ENCODE peak calls at places on chromosomes 13 and 19, in five cellular contexts. One of them, this sample, is unnamed.
A peak's percentile ranks its signal among the peaks of the same experiment; 100 is the strongest.

GRCh38 chr19:55070755-55071502 is 4.7 kb upstream of the EPS8L1 start:
- DNase-seq in GM23248: peak; percentile 72
- DNase-seq in kidney: no peak
- DNase-seq in ovary: no peak
- DNase-seq in BE2C: no peak
- DNase-seq in this sample: no peak

GRCh38 chr13:71801165-71801564 is 65.8 kb downstream of the DACH1 start:
- DNase-seq in GM23248: no peak
- DNase-seq in ovary: no peak
- DNase-seq in kidney: no peak
- DNase-seq in BE2C: no peak
- DNase-seq in this sample: no peak

GRCh38 chr13:69956343-69956742 is 151.3 kb upstream of the ATXN8OS start:
- DNase-seq in kidney: no peak
- DNase-seq in GM23248: no peak
- DNase-seq in ovary: no peak
- DNase-seq in BE2C: no peak
- DNase-seq in this sample: no peak

GRCh38 chr19:4415352-4415751 is 12.9 kb downstream of the CHAF1A start:
- DNase-seq in BE2C: no peak
- DNase-seq in kidney: no peak
- DNase-seq in ovary: peak; percentile 64
- DNase-seq in GM23248: peak; percentile 6
- DNase-seq in this sample: peak; percentile 78

GRCh38 chr13:114053026-114053425 is 79.2 kb upstream of the C13orf46 start:
- DNase-seq in ovary: no peak
- DNase-seq in kidney: peak; percentile 57
- DNase-seq in GM23248: peak; percentile 70
- DNase-seq in BE2C: no peak
- DNase-seq in this sample: no peak

GRCh38 chr19:20079487-20079886 is 1.7 kb downstream of the ZNF90 start:
- DNase-seq in BE2C: no peak
- DNase-seq in kidney: no peak
- DNase-seq in ovary: no peak
- DNase-seq in GM23248: peak; percentile 14
- DNase-seq in this sample: no peak

GRCh38 chr13:58712191-58712590 is 1080.6 kb downstream of the PCDH17 start:
- DNase-seq in ovary: no peak
- DNase-seq in kidney: no peak
- DNase-seq in BE2C: no peak
- DNase-seq in GM23248: no peak
- DNase-seq in this sample: peak; percentile 25

GRCh38 chr13:72101768-72102400 is 234.9 kb upstream of the DACH1 start:
- DNase-seq in BE2C: no peak
- DNase-seq in ovary: no peak
- DNase-seq in GM23248: no peak
- DNase-seq in kidney: no peak
- DNase-seq in this sample: no peak

GRCh38 chr13:101520672-101521071 is 68.2 kb downstream of the ITGBL1 start:
- DNase-seq in ovary: no peak
- DNase-seq in BE2C: no peak
- DNase-seq in kidney: no peak
- DNase-seq in GM23248: peak; percentile 80
- DNase-seq in this sample: no peak

GRCh38 chr13:47897411-47898050 is 103.5 kb downstream of the SUCLA2 start:
- DNase-seq in ovary: no peak
- DNase-seq in BE2C: no peak
- DNase-seq in kidney: no peak
- DNase-seq in GM23248: peak; percentile 67
- DNase-seq in this sample: no peak

GRCh38 chr19:49940482-49940791 is 11.1 kb upstream of the NUP62 start:
- DNase-seq in GM23248: no peak
- DNase-seq in BE2C: no peak
- DNase-seq in ovary: no peak
- DNase-seq in kidney: no peak
- DNase-seq in this sample: no peak

GRCh38 chr13:37476874-37477273 is 121.7 kb downstream of the POSTN start:
- DNase-seq in kidney: no peak
- DNase-seq in ovary: no peak
- DNase-seq in BE2C: no peak
- DNase-seq in GM23248: peak; percentile 77
- DNase-seq in this sample: no peak

GRCh38 chr13:103810026-103810425 is 743.8 kb upstream of the SLC10A2 start:
- DNase-seq in kidney: no peak
- DNase-seq in BE2C: no peak
- DNase-seq in GM23248: no peak
- DNase-seq in ovary: no peak
- DNase-seq in this sample: no peak

GRCh38 chr19:55206664-55207500 is 2.4 kb downstream of the PTPRH start:
- DNase-seq in ovary: peak; percentile 82
- DNase-seq in kidney: peak; percentile 96
- DNase-seq in BE2C: peak; percentile 92
- DNase-seq in GM23248: peak; percentile 96
- DNase-seq in this sample: peak; percentile 95

GRCh38 chr19:1214862-1215731 is 9.5 kb downstream of the STK11 start:
- DNase-seq in ovary: peak; percentile 53
- DNase-seq in GM23248: peak; percentile 53
- DNase-seq in BE2C: peak; percentile 54
- DNase-seq in kidney: peak; percentile 89
- DNase-seq in this sample: no peak

GRCh38 chr13:37225414-37226047 is 120.1 kb upstream of the CSNK1A1L start:
- DNase-seq in ovary: no peak
- DNase-seq in GM23248: peak; percentile 73
- DNase-seq in kidney: no peak
- DNase-seq in BE2C: no peak
- DNase-seq in this sample: no peak

GRCh38 chr19:6087074-6087506 is 23.2 kb downstream of the RFX2 start:
- DNase-seq in GM23248: no peak
- DNase-seq in kidney: no peak
- DNase-seq in ovary: no peak
- DNase-seq in BE2C: peak; percentile 55
- DNase-seq in this sample: no peak

GRCh38 chr13:48804836-48805601 is 151.3 kb downstream of the CYSLTR2 start:
- DNase-seq in GM23248: no peak
- DNase-seq in ovary: no peak
- DNase-seq in kidney: no peak
- DNase-seq in BE2C: no peak
- DNase-seq in this sample: no peak

GRCh38 chr19:31503211-31503610 is 154.0 kb upstream of the TSHZ3 start:
- DNase-seq in ovary: no peak
- DNase-seq in GM23248: no peak
- DNase-seq in kidney: no peak
- DNase-seq in BE2C: no peak
- DNase-seq in this sample: no peak

GRCh38 chr19:44072543-44073401 is 813 bp downstream of the ZNF284 start:
- DNase-seq in ovary: no peak
- DNase-seq in BE2C: no peak
- DNase-seq in GM23248: peak; percentile 44
- DNase-seq in kidney: no peak
- DNase-seq in this sample: peak; percentile 35

GRCh38 chr19:9673912-9674668 is 810 bp downstream of the ZNF562 start:
- DNase-seq in ovary: no peak
- DNase-seq in kidney: no peak
- DNase-seq in GM23248: peak; percentile 34
- DNase-seq in BE2C: no peak
- DNase-seq in this sample: no peak

GRCh38 chr13:25598421-25598820 is 226.6 kb downstream of the ATP8A2 start:
- DNase-seq in kidney: no peak
- DNase-seq in ovary: no peak
- DNase-seq in BE2C: no peak
- DNase-seq in GM23248: no peak
- DNase-seq in this sample: no peak

GRCh38 chr13:29100739-29101138 is 280.6 kb downstream of the MTUS2 start:
- DNase-seq in ovary: no peak
- DNase-seq in BE2C: no peak
- DNase-seq in GM23248: no peak
- DNase-seq in kidney: no peak
- DNase-seq in this sample: no peak

GRCh38 chr19:10036601-10037071 is 23.4 kb downstream of the RDH8 start:
- DNase-seq in BE2C: no peak
- DNase-seq in ovary: no peak
- DNase-seq in GM23248: peak; percentile 7
- DNase-seq in kidney: no peak
- DNase-seq in this sample: no peak

GRCh38 chr13:111336666-111337065 is 16.2 kb downstream of the TEX29 start:
- DNase-seq in kidney: no peak
- DNase-seq in GM23248: peak; percentile 8
- DNase-seq in ovary: no peak
- DNase-seq in BE2C: no peak
- DNase-seq in this sample: no peak

GRCh38 chr13:100089633-100090032 is 740 bp downstream of the PCCA start:
- DNase-seq in GM23248: peak; percentile 56
- DNase-seq in ovary: no peak
- DNase-seq in BE2C: no peak
- DNase-seq in kidney: no peak
- DNase-seq in this sample: no peak

GRCh38 chr19:45251452-45252354 is 632 bp downstream of the MARK4 start:
- DNase-seq in kidney: peak; percentile 80
- DNase-seq in GM23248: peak; percentile 56
- DNase-seq in BE2C: no peak
- DNase-seq in ovary: peak; percentile 58
- DNase-seq in this sample: peak; percentile 89

GRCh38 chr19:36215276-36216171 is 618 bp downstream of the ZNF146 start:
- DNase-seq in BE2C: peak; percentile 17
- DNase-seq in kidney: no peak
- DNase-seq in ovary: no peak
- DNase-seq in GM23248: peak; percentile 83
- DNase-seq in this sample: peak; percentile 40

GRCh38 chr19:42554046-42554575 is 25.8 kb upstream of the CEACAM1 start:
- DNase-seq in kidney: no peak
- DNase-seq in GM23248: no peak
- DNase-seq in ovary: no peak
- DNase-seq in BE2C: no peak
- DNase-seq in this sample: no peak

GRCh38 chr13:33194820-33195692 is 90.5 kb downstream of the STARD13 start:
- DNase-seq in ovary: no peak
- DNase-seq in BE2C: peak; percentile 79
- DNase-seq in kidney: no peak
- DNase-seq in GM23248: peak; percentile 84
- DNase-seq in this sample: no peak
- H3K4me3 ChIP-seq in ovary: no peak overlapping the region
- H3K4me3 ChIP-seq in BE2C: peak overlapping the region; percentile 29
- H3K4me3 ChIP-seq in kidney: no peak overlapping the region
- H3K4me3 ChIP-seq in GM23248: peak overlapping the region; percentile 43
- H3K4me3 ChIP-seq in this sample: no peak overlapping the region

GRCh38 chr19:16417660-16418596 is 53.8 kb downstream of the EPS15L1 start:
- DNase-seq in kidney: peak; percentile 90
- DNase-seq in BE2C: peak; percentile 79
- DNase-seq in GM23248: peak; percentile 78
- DNase-seq in ovary: peak; percentile 84
- DNase-seq in this sample: peak; percentile 98

GRCh38 chr19:16415806-16416205 is 56.0 kb downstream of the EPS15L1 start:
- DNase-seq in kidney: no peak
- DNase-seq in GM23248: no peak
- DNase-seq in BE2C: no peak
- DNase-seq in ovary: no peak
- DNase-seq in this sample: no peak

GRCh38 chr19:16418597-16418962 is 53.2 kb downstream of the EPS15L1 start:
- DNase-seq in GM23248: no peak
- DNase-seq in BE2C: no peak
- DNase-seq in ovary: no peak
- DNase-seq in kidney: no peak
- DNase-seq in this sample: no peak

GRCh38 chr19:16416574-16416973 is 55.2 kb downstream of the EPS15L1 start:
- DNase-seq in ovary: no peak
- DNase-seq in kidney: no peak
- DNase-seq in BE2C: no peak
- DNase-seq in GM23248: no peak
- DNase-seq in this sample: no peak

GRCh38 chr19:16416996-16417395 is 54.8 kb downstream of the EPS15L1 start:
- DNase-seq in kidney: no peak
- DNase-seq in ovary: no peak
- DNase-seq in GM23248: no peak
- DNase-seq in BE2C: no peak
- DNase-seq in this sample: no peak
- H3K36me3 ChIP-seq in kidney: peaks cover 48% of the 10 kb centered on the region
- H3K36me3 ChIP-seq in ovary: no peaks in the 10 kb centered on the region
- H3K36me3 ChIP-seq in GM23248: peaks cover 3% of the 10 kb centered on the region
- H3K36me3 ChIP-seq in BE2C: peaks cover 68% of the 10 kb centered on the region
- H3K36me3 ChIP-seq in this sample: peaks cover 21% of the 10 kb centered on the region

DNA sequence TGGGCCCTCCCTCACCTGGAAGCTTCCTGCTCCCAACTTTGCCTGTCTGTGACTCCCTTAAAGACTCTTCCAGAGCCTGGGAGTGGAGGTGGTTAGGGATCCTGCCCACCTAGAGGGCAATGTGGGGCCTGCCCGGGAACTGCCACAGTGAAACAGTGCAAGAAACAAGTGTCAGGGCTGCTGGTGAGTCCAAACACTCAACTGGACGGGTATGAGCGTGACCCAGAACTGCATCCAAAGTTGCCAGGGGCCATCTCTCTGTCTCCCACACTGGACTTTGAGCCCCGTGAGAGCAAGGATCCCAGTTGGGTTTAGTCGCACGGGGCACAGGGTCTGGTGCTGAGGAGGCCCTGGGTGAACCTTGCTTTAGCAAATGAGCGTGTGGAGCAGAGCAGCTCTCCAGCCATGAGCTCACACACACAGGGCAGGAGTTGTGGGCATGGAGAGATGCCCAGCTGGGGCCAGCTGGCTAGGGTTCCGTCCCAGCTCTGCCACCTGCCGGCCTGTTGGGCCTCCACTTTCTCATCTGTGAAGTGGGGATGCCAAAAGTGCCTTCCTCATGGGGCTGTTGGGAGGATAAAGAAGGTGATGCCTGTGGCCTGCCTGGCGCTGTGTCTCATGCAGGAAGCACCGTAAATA is 2.8 kb upstream of the NUMBL start:
- DNase-seq in ovary: no peak
- DNase-seq in kidney: no peak
- DNase-seq in GM23248: no peak
- DNase-seq in BE2C: no peak
- DNase-seq in this sample: no peak
- H3K4me3 ChIP-seq in ovary: no peak overlapping the region
- H3K4me3 ChIP-seq in kidney: no peak overlapping the region
- H3K4me3 ChIP-seq in GM23248: no peak overlapping the region
- H3K4me3 ChIP-seq in BE2C: no peak overlapping the region
- H3K4me3 ChIP-seq in this sample: no peak overlapping the region

GRCh38 chr19:16874250-16874977 is 14.4 kb upstream of the F2RL3 start:
- DNase-seq in GM23248: no peak
- DNase-seq in kidney: no peak
- DNase-seq in ovary: no peak
- DNase-seq in BE2C: no peak
- DNase-seq in this sample: no peak

GRCh38 chr19:16875584-16876555 is 12.9 kb upstream of the F2RL3 start:
- DNase-seq in kidney: no peak
- DNase-seq in GM23248: no peak
- DNase-seq in ovary: no peak
- DNase-seq in BE2C: no peak
- DNase-seq in this sample: no peak

GRCh38 chr19:16877581-16877980 is 11.2 kb upstream of the F2RL3 start:
- DNase-seq in ovary: no peak
- DNase-seq in kidney: no peak
- DNase-seq in BE2C: no peak
- DNase-seq in GM23248: no peak
- DNase-seq in this sample: no peak

GRCh38 chr19:16878181-16878965 is 10.4 kb upstream of the F2RL3 start:
- DNase-seq in GM23248: no peak
- DNase-seq in BE2C: no peak
- DNase-seq in kidney: no peak
- DNase-seq in ovary: no peak
- DNase-seq in this sample: no peak

GRCh38 chr19:16876904-16877361 is 11.9 kb upstream of the F2RL3 start:
- DNase-seq in BE2C: no peak
- DNase-seq in kidney: no peak
- DNase-seq in ovary: no peak
- DNase-seq in GM23248: no peak
- DNase-seq in this sample: no peak
- H3K36me3 ChIP-seq in BE2C: peaks cover 32% of the 10 kb centered on the region
- H3K36me3 ChIP-seq in kidney: peaks cover 31% of the 10 kb centered on the region
- H3K36me3 ChIP-seq in ovary: no peaks in the 10 kb centered on the region
- H3K36me3 ChIP-seq in GM23248: no peaks in the 10 kb centered on the region
- H3K36me3 ChIP-seq in this sample: peaks cover 25% of the 10 kb centered on the region